ENCODE peak calls at places on chromosomes 5 and 9, in ten cellular contexts. One of them, this sample, is unnamed.

GRCh38 chr9:126612329-126612812 is 1.4 kb upstream of the LMX1B start:
- DNase-seq in GM20000: peak
- DNase-seq in AG09319: no peak
- DNase-seq in NCI-H748 treated with DMSO at 0.1 percent for 48 hours: peak
- DNase-seq in WERI-Rb-1: peak
- DNase-seq in substantia nigra: no peak
- DNase-seq in amygdala: no peak
- DNase-seq in T1000: no peak
- DNase-seq in NCI-H526 treated with DMSO at 0.1 percent for 48 hours: no peak
- DNase-seq in HTR-8/SVneo: no peak
- DNase-seq in this sample: no peak

GRCh38 chr5:123472150-123472549 is 39.8 kb upstream of the CSNK1G3 start:
- DNase-seq in WERI-Rb-1: no peak
- DNase-seq in amygdala: no peak
- DNase-seq in HTR-8/SVneo: no peak
- DNase-seq in NCI-H526 treated with DMSO at 0.1 percent for 48 hours: no peak
- DNase-seq in substantia nigra: no peak
- DNase-seq in AG09319: no peak
- DNase-seq in T1000: no peak
- DNase-seq in NCI-H748 treated with DMSO at 0.1 percent for 48 hours: no peak
- DNase-seq in GM20000: no peak
- DNase-seq in this sample: no peak

GRCh38 chr5:138316355-138316754 is 15.2 kb downstream of the CDC25C start:
- DNase-seq in AG09319: no peak
- DNase-seq in HTR-8/SVneo: no peak
- DNase-seq in T1000: no peak
- DNase-seq in WERI-Rb-1: no peak
- DNase-seq in NCI-H526 treated with DMSO at 0.1 percent for 48 hours: no peak
- DNase-seq in substantia nigra: no peak
- DNase-seq in NCI-H748 treated with DMSO at 0.1 percent for 48 hours: no peak
- DNase-seq in amygdala: no peak
- DNase-seq in GM20000: no peak
- DNase-seq in this sample: no peak

GRCh38 chr9:37969558-37970300 is 65.8 kb upstream of the SLC25A51 start:
- DNase-seq in WERI-Rb-1: no peak
- DNase-seq in amygdala: no peak
- DNase-seq in AG09319: no peak
- DNase-seq in GM20000: no peak
- DNase-seq in HTR-8/SVneo: no peak
- DNase-seq in T1000: no peak
- DNase-seq in substantia nigra: no peak
- DNase-seq in NCI-H526 treated with DMSO at 0.1 percent for 48 hours: no peak
- DNase-seq in NCI-H748 treated with DMSO at 0.1 percent for 48 hours: no peak
- DNase-seq in this sample: no peak

GRCh38 chr5:27568811-27569210 is 530.4 kb upstream of the CDH9 start:
- DNase-seq in NCI-H748 treated with DMSO at 0.1 percent for 48 hours: no peak
- DNase-seq in T1000: no peak
- DNase-seq in HTR-8/SVneo: no peak
- DNase-seq in GM20000: no peak
- DNase-seq in AG09319: no peak
- DNase-seq in NCI-H526 treated with DMSO at 0.1 percent for 48 hours: no peak
- DNase-seq in WERI-Rb-1: no peak
- DNase-seq in amygdala: no peak
- DNase-seq in substantia nigra: no peak
- DNase-seq in this sample: no peak

GRCh38 chr5:163565931-163566608 is 60.7 kb downstream of the MAT2B start:
- DNase-seq in HTR-8/SVneo: peak
- DNase-seq in GM20000: no peak
- DNase-seq in NCI-H526 treated with DMSO at 0.1 percent for 48 hours: peak
- DNase-seq in AG09319: no peak
- DNase-seq in T1000: no peak
- DNase-seq in WERI-Rb-1: no peak
- DNase-seq in NCI-H748 treated with DMSO at 0.1 percent for 48 hours: peak
- DNase-seq in substantia nigra: peak
- DNase-seq in amygdala: no peak
- DNase-seq in this sample: no peak

GRCh38 chr9:83707518-83707767 is 315 bp downstream of the UBQLN1 start:
- DNase-seq in amygdala: no peak
- DNase-seq in GM20000: no peak
- DNase-seq in NCI-H748 treated with DMSO at 0.1 percent for 48 hours: no peak
- DNase-seq in T1000: peak
- DNase-seq in NCI-H526 treated with DMSO at 0.1 percent for 48 hours: peak
- DNase-seq in WERI-Rb-1: no peak
- DNase-seq in substantia nigra: no peak
- DNase-seq in AG09319: no peak
- DNase-seq in HTR-8/SVneo: peak
- DNase-seq in this sample: no peak

GRCh38 chr5:73188764-73189521 is 15.9 kb downstream of the TMEM174 start:
- DNase-seq in substantia nigra: no peak
- DNase-seq in NCI-H526 treated with DMSO at 0.1 percent for 48 hours: no peak
- DNase-seq in HTR-8/SVneo: no peak
- DNase-seq in WERI-Rb-1: peak
- DNase-seq in amygdala: no peak
- DNase-seq in GM20000: no peak
- DNase-seq in T1000: no peak
- DNase-seq in NCI-H748 treated with DMSO at 0.1 percent for 48 hours: no peak
- DNase-seq in AG09319: peak
- DNase-seq in this sample: no peak

GRCh38 chr9:35716236-35716635 is 15.8 kb downstream of the TLN1 start:
- DNase-seq in HTR-8/SVneo: no peak
- DNase-seq in NCI-H748 treated with DMSO at 0.1 percent for 48 hours: no peak
- DNase-seq in WERI-Rb-1: no peak
- DNase-seq in NCI-H526 treated with DMSO at 0.1 percent for 48 hours: no peak
- DNase-seq in AG09319: no peak
- DNase-seq in amygdala: no peak
- DNase-seq in substantia nigra: no peak
- DNase-seq in GM20000: no peak
- DNase-seq in T1000: no peak
- DNase-seq in this sample: no peak

GRCh38 chr5:98780390-98780789 is 6.9 kb downstream of the RGMB start:
- DNase-seq in T1000: no peak
- DNase-seq in NCI-H526 treated with DMSO at 0.1 percent for 48 hours: no peak
- DNase-seq in substantia nigra: no peak
- DNase-seq in HTR-8/SVneo: no peak
- DNase-seq in amygdala: no peak
- DNase-seq in AG09319: no peak
- DNase-seq in WERI-Rb-1: no peak
- DNase-seq in NCI-H748 treated with DMSO at 0.1 percent for 48 hours: no peak
- DNase-seq in GM20000: no peak
- DNase-seq in this sample: no peak

GRCh38 chr9:130343445-130343918 is 77.9 kb downstream of the HMCN2 start:
- DNase-seq in substantia nigra: no peak
- DNase-seq in NCI-H748 treated with DMSO at 0.1 percent for 48 hours: no peak
- DNase-seq in AG09319: no peak
- DNase-seq in NCI-H526 treated with DMSO at 0.1 percent for 48 hours: no peak
- DNase-seq in GM20000: no peak
- DNase-seq in T1000: no peak
- DNase-seq in amygdala: no peak
- DNase-seq in WERI-Rb-1: peak
- DNase-seq in HTR-8/SVneo: no peak
- DNase-seq in this sample: no peak

GRCh38 chr9:126154869-126155268 is 171.8 kb upstream of the MVB12B start:
- DNase-seq in AG09319: no peak
- DNase-seq in T1000: no peak
- DNase-seq in amygdala: no peak
- DNase-seq in substantia nigra: no peak
- DNase-seq in NCI-H748 treated with DMSO at 0.1 percent for 48 hours: no peak
- DNase-seq in NCI-H526 treated with DMSO at 0.1 percent for 48 hours: no peak
- DNase-seq in HTR-8/SVneo: no peak
- DNase-seq in WERI-Rb-1: no peak
- DNase-seq in GM20000: no peak
- DNase-seq in this sample: no peak

GRCh38 chr9:134693011-134693410 is 51.4 kb downstream of the COL5A1 start:
- DNase-seq in AG09319: no peak
- DNase-seq in NCI-H748 treated with DMSO at 0.1 percent for 48 hours: no peak
- DNase-seq in amygdala: no peak
- DNase-seq in HTR-8/SVneo: no peak
- DNase-seq in T1000: no peak
- DNase-seq in GM20000: no peak
- DNase-seq in NCI-H526 treated with DMSO at 0.1 percent for 48 hours: no peak
- DNase-seq in substantia nigra: no peak
- DNase-seq in WERI-Rb-1: no peak
- DNase-seq in this sample: no peak

GRCh38 chr9:131773911-131774379 is 34.1 kb upstream of the RAPGEF1 start:
- DNase-seq in amygdala: no peak
- DNase-seq in NCI-H748 treated with DMSO at 0.1 percent for 48 hours: no peak
- DNase-seq in HTR-8/SVneo: peak
- DNase-seq in T1000: peak
- DNase-seq in substantia nigra: no peak
- DNase-seq in GM20000: peak
- DNase-seq in AG09319: no peak
- DNase-seq in NCI-H526 treated with DMSO at 0.1 percent for 48 hours: no peak
- DNase-seq in WERI-Rb-1: peak
- DNase-seq in this sample: no peak

GRCh38 chr5:127572930-127573329 is 55.5 kb downstream of the PRRC1 start:
- DNase-seq in substantia nigra: no peak
- DNase-seq in WERI-Rb-1: no peak
- DNase-seq in NCI-H526 treated with DMSO at 0.1 percent for 48 hours: no peak
- DNase-seq in GM20000: no peak
- DNase-seq in AG09319: no peak
- DNase-seq in T1000: no peak
- DNase-seq in NCI-H748 treated with DMSO at 0.1 percent for 48 hours: no peak
- DNase-seq in amygdala: no peak
- DNase-seq in HTR-8/SVneo: no peak
- DNase-seq in this sample: no peak

GRCh38 chr5:180795771-180796313 is 6.8 kb downstream of the MGAT1 start:
- DNase-seq in HTR-8/SVneo: no peak
- DNase-seq in AG09319: no peak
- DNase-seq in amygdala: no peak
- DNase-seq in NCI-H748 treated with DMSO at 0.1 percent for 48 hours: no peak
- DNase-seq in WERI-Rb-1: no peak
- DNase-seq in GM20000: no peak
- DNase-seq in T1000: no peak
- DNase-seq in substantia nigra: no peak
- DNase-seq in NCI-H526 treated with DMSO at 0.1 percent for 48 hours: peak
- DNase-seq in this sample: no peak

GRCh38 chr5:154729613-154730012 is 25.6 kb upstream of the LARP1 start:
- DNase-seq in HTR-8/SVneo: no peak
- DNase-seq in T1000: no peak
- DNase-seq in amygdala: no peak
- DNase-seq in AG09319: no peak
- DNase-seq in substantia nigra: no peak
- DNase-seq in NCI-H526 treated with DMSO at 0.1 percent for 48 hours: no peak
- DNase-seq in GM20000: no peak
- DNase-seq in WERI-Rb-1: no peak
- DNase-seq in NCI-H748 treated with DMSO at 0.1 percent for 48 hours: no peak
- DNase-seq in this sample: no peak